ENCODE peak calls at places on chromosomes 12 and 14, in eight cellular contexts. One of them, this sample, is unnamed. For H3K9me3, the result is how much of the 10 kb centered on the place peaks cover.

GRCh38 chr14:34021096-34021495 is 70.2 kb upstream of the EGLN3 start:
- DNase-seq in ovary: no peak
- DNase-seq in tibial nerve: no peak
- DNase-seq in PC-9: no peak
- DNase-seq in breast epithelium: no peak
- DNase-seq in gastrocnemius medialis: no peak
- DNase-seq in HCT116: no peak
- DNase-seq in pancreas: no peak
- DNase-seq in this sample: peak

GRCh38 chr12:92649511-92650227 is 53.1 kb upstream of the PLEKHG7 start:
- DNase-seq in PC-9: peak
- DNase-seq in tibial nerve: no peak
- DNase-seq in gastrocnemius medialis: peak
- DNase-seq in HCT116: peak
- DNase-seq in breast epithelium: no peak
- DNase-seq in pancreas: peak
- DNase-seq in ovary: no peak
- DNase-seq in this sample: no peak

GRCh38 chr12:24769682-24770081 is 179.2 kb downstream of the BCAT1 start:
- DNase-seq in tibial nerve: no peak
- DNase-seq in PC-9: no peak
- DNase-seq in gastrocnemius medialis: no peak
- DNase-seq in ovary: no peak
- DNase-seq in pancreas: no peak
- DNase-seq in breast epithelium: no peak
- DNase-seq in HCT116: no peak
- DNase-seq in this sample: no peak

GRCh38 chr12:19648173-19648572 is 208.9 kb downstream of the AEBP2 start:
- DNase-seq in HCT116: no peak
- DNase-seq in PC-9: no peak
- DNase-seq in breast epithelium: no peak
- DNase-seq in gastrocnemius medialis: no peak
- DNase-seq in pancreas: no peak
- DNase-seq in ovary: no peak
- DNase-seq in tibial nerve: no peak
- DNase-seq in this sample: peak

GRCh38 chr14:81018245-81018644 is 62.8 kb downstream of the TSHR start:
- DNase-seq in pancreas: no peak
- DNase-seq in ovary: no peak
- DNase-seq in gastrocnemius medialis: no peak
- DNase-seq in tibial nerve: no peak
- DNase-seq in HCT116: no peak
- DNase-seq in PC-9: no peak
- DNase-seq in breast epithelium: no peak
- DNase-seq in this sample: no peak

GRCh38 chr14:89443002-89443660 is 26.1 kb upstream of the FOXN3 start:
- DNase-seq in HCT116: no peak
- DNase-seq in PC-9: no peak
- DNase-seq in gastrocnemius medialis: no peak
- DNase-seq in tibial nerve: no peak
- DNase-seq in ovary: no peak
- DNase-seq in breast epithelium: no peak
- DNase-seq in pancreas: no peak
- DNase-seq in this sample: no peak

GRCh38 chr14:94686511-94687160 is 74.4 kb downstream of the SERPINA3 start:
- DNase-seq in pancreas: no peak
- DNase-seq in ovary: no peak
- DNase-seq in HCT116: no peak
- DNase-seq in PC-9: no peak
- DNase-seq in tibial nerve: no peak
- DNase-seq in gastrocnemius medialis: no peak
- DNase-seq in breast epithelium: no peak
- DNase-seq in this sample: no peak

GRCh38 chr14:36604757-36605505 is 22.5 kb upstream of the NKX2-8 start:
- DNase-seq in PC-9: peak
- DNase-seq in ovary: no peak
- DNase-seq in breast epithelium: peak
- DNase-seq in pancreas: peak
- DNase-seq in tibial nerve: no peak
- DNase-seq in HCT116: peak
- DNase-seq in gastrocnemius medialis: no peak
- DNase-seq in this sample: peak

GRCh38 chr12:112112423-112113132 is 4.0 kb upstream of the NAA25 start:
- DNase-seq in HCT116: peak
- DNase-seq in breast epithelium: peak
- DNase-seq in gastrocnemius medialis: no peak
- DNase-seq in pancreas: no peak
- DNase-seq in PC-9: peak
- DNase-seq in tibial nerve: no peak
- DNase-seq in ovary: no peak
- DNase-seq in this sample: no peak

GRCh38 chr12:2794261-2794735 is 472 bp upstream of the FKBP4 start:
- DNase-seq in tibial nerve: no peak
- DNase-seq in gastrocnemius medialis: no peak
- DNase-seq in ovary: no peak
- DNase-seq in PC-9: no peak
- DNase-seq in breast epithelium: peak
- DNase-seq in HCT116: no peak
- DNase-seq in pancreas: no peak
- DNase-seq in this sample: no peak

GRCh38 chr12:95217377-95218163 is at the start of the genes FGD6 and VEZT:
- DNase-seq in HCT116: peak
- DNase-seq in ovary: peak
- DNase-seq in breast epithelium: peak
- DNase-seq in tibial nerve: peak
- DNase-seq in pancreas: peak
- DNase-seq in PC-9: peak
- DNase-seq in gastrocnemius medialis: peak
- DNase-seq in this sample: peak

GRCh38 chr12:96399081-96399918 is 939 bp downstream of the CDK17 start:
- DNase-seq in ovary: peak
- DNase-seq in pancreas: peak
- DNase-seq in gastrocnemius medialis: peak
- DNase-seq in breast epithelium: peak
- DNase-seq in PC-9: peak
- DNase-seq in tibial nerve: peak
- DNase-seq in HCT116: no peak
- DNase-seq in this sample: peak

GRCh38 chr12:21839776-21840175 is 65.3 kb upstream of the KCNJ8 start:
- DNase-seq in HCT116: no peak
- DNase-seq in breast epithelium: no peak
- DNase-seq in PC-9: no peak
- DNase-seq in ovary: no peak
- DNase-seq in pancreas: no peak
- DNase-seq in gastrocnemius medialis: no peak
- DNase-seq in tibial nerve: no peak
- DNase-seq in this sample: no peak

GRCh38 chr14:99612737-99613330 is 8.8 kb upstream of the CCDC85C start:
- DNase-seq in breast epithelium: no peak
- DNase-seq in ovary: no peak
- DNase-seq in PC-9: no peak
- DNase-seq in tibial nerve: no peak
- DNase-seq in pancreas: no peak
- DNase-seq in gastrocnemius medialis: no peak
- DNase-seq in HCT116: no peak
- DNase-seq in this sample: no peak

GRCh38 chr14:103296007-103296406 is 38.0 kb upstream of the EIF5 start:
- DNase-seq in pancreas: no peak
- DNase-seq in HCT116: no peak
- DNase-seq in PC-9: peak
- DNase-seq in gastrocnemius medialis: no peak
- DNase-seq in ovary: no peak
- DNase-seq in breast epithelium: no peak
- DNase-seq in tibial nerve: no peak
- DNase-seq in this sample: no peak

GRCh38 chr14:54472291-54472690 is 16.5 kb downstream of the GMFB start:
- DNase-seq in gastrocnemius medialis: no peak
- DNase-seq in HCT116: no peak
- DNase-seq in pancreas: no peak
- DNase-seq in PC-9: no peak
- DNase-seq in ovary: no peak
- DNase-seq in breast epithelium: no peak
- DNase-seq in tibial nerve: no peak
- DNase-seq in this sample: no peak

GRCh38 chr14:105793836-105794235 is 267.5 kb downstream of the TMEM121 start:
- DNase-seq in pancreas: no peak
- DNase-seq in PC-9: no peak
- DNase-seq in tibial nerve: no peak
- DNase-seq in gastrocnemius medialis: no peak
- DNase-seq in ovary: no peak
- DNase-seq in HCT116: no peak
- DNase-seq in breast epithelium: no peak
- DNase-seq in this sample: no peak

GRCh38 chr14:105797546-105797945 is 271.2 kb downstream of the TMEM121 start:
- DNase-seq in gastrocnemius medialis: no peak
- DNase-seq in PC-9: no peak
- DNase-seq in HCT116: no peak
- DNase-seq in pancreas: no peak
- DNase-seq in tibial nerve: no peak
- DNase-seq in breast epithelium: no peak
- DNase-seq in ovary: no peak
- DNase-seq in this sample: no peak
- H3K9me3 ChIP-seq in gastrocnemius medialis: under half
- H3K9me3 ChIP-seq in PC-9: under half
- H3K9me3 ChIP-seq in HCT116: under half
- H3K9me3 ChIP-seq in pancreas: under half
- H3K9me3 ChIP-seq in tibial nerve: under half
- H3K9me3 ChIP-seq in breast epithelium: under half
- H3K9me3 ChIP-seq in ovary: under half
- H3K9me3 ChIP-seq in this sample: under half

GRCh38 chr12:132196873-132197390 is 52.7 kb downstream of the NOC4L start:
- DNase-seq in pancreas: no peak
- DNase-seq in HCT116: no peak
- DNase-seq in ovary: no peak
- DNase-seq in gastrocnemius medialis: no peak
- DNase-seq in breast epithelium: no peak
- DNase-seq in PC-9: no peak
- DNase-seq in tibial nerve: no peak
- DNase-seq in this sample: no peak
- TF ChIP-seq CTCF in pancreas: no peak
- TF ChIP-seq CTCF in HCT116: no peak
- TF ChIP-seq CTCF in ovary: no peak
- TF ChIP-seq CTCF in gastrocnemius medialis: no peak
- TF ChIP-seq CTCF in breast epithelium: no peak
- TF ChIP-seq CTCF in PC-9: no peak
- TF ChIP-seq CTCF in tibial nerve: no peak
- TF ChIP-seq CTCF in this sample: no peak

GRCh38 chr14:100688598-100689499 is 37.8 kb upstream of the DLK1 start:
- DNase-seq in breast epithelium: no peak
- DNase-seq in tibial nerve: no peak
- DNase-seq in pancreas: no peak
- DNase-seq in ovary: no peak
- DNase-seq in HCT116: peak
- DNase-seq in gastrocnemius medialis: no peak
- DNase-seq in PC-9: no peak
- DNase-seq in this sample: no peak

GRCh38 chr14:100686858-100687257 is 39.8 kb upstream of the DLK1 start:
- DNase-seq in pancreas: no peak
- DNase-seq in ovary: no peak
- DNase-seq in breast epithelium: no peak
- DNase-seq in HCT116: no peak
- DNase-seq in tibial nerve: no peak
- DNase-seq in gastrocnemius medialis: no peak
- DNase-seq in PC-9: no peak
- DNase-seq in this sample: no peak

GRCh38 chr14:100684961-100685360 is 41.7 kb upstream of the DLK1 start:
- DNase-seq in breast epithelium: no peak
- DNase-seq in HCT116: no peak
- DNase-seq in pancreas: no peak
- DNase-seq in PC-9: no peak
- DNase-seq in ovary: no peak
- DNase-seq in gastrocnemius medialis: no peak
- DNase-seq in tibial nerve: no peak
- DNase-seq in this sample: no peak

GRCh38 chr14:100688051-100688450 is 38.6 kb upstream of the DLK1 start:
- DNase-seq in pancreas: no peak
- DNase-seq in HCT116: no peak
- DNase-seq in breast epithelium: no peak
- DNase-seq in tibial nerve: no peak
- DNase-seq in gastrocnemius medialis: no peak
- DNase-seq in ovary: no peak
- DNase-seq in PC-9: no peak
- DNase-seq in this sample: no peak

DNA sequence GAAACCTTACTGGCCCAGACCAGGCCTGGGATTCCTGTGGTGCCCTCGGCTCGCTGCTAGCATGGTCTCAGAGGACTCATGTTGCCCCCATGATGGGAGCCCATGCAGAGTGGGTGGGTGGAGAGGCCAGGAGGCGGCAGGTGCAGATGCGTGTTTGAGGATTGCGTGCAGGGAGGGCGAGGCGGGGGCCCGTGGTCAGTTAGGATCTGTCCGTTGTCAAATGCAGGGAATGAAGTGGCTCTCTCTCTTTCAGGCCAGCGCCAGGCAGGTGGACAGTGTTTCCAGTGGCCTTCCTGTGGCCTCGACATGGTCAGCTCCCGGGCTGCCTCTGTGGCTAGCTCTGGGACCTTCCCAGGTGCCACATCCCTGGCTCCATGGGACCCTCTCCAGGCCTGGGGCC is 39.3 kb upstream of the DLK1 start:
- DNase-seq in HCT116: no peak
- DNase-seq in gastrocnemius medialis: no peak
- DNase-seq in tibial nerve: no peak
- DNase-seq in ovary: no peak
- DNase-seq in breast epithelium: no peak
- DNase-seq in PC-9: no peak
- DNase-seq in pancreas: no peak
- DNase-seq in this sample: no peak
- H3K27ac ChIP-seq in HCT116: no peak
- H3K27ac ChIP-seq in gastrocnemius medialis: no peak
- H3K27ac ChIP-seq in tibial nerve: no peak
- H3K27ac ChIP-seq in ovary: no peak
- H3K27ac ChIP-seq in breast epithelium: no peak
- H3K27ac ChIP-seq in PC-9: no peak
- H3K27ac ChIP-seq in pancreas: no peak
- H3K27ac ChIP-seq in this sample: no peak

DNA sequence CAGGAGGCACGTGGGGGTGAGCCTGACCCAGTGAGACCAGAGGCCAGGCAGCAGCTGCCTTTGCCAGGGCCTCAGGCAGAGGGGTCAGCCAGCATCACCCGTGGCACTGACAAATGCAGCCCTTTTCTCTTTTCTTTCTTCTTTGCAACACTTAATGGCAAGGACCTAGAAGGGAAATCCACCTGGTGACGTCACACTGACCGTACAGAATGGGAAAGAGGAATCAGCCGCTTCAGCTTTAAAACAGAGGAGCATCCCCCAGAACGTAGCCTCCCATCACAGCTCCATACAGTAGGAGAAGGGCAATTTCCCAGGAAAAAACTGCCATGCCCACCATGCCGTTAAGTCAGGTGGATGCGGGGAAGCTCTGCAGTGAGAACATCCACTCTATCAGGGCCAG is 228.1 kb downstream of the SLC15A4 start:
- DNase-seq in tibial nerve: no peak
- DNase-seq in gastrocnemius medialis: no peak
- DNase-seq in ovary: no peak
- DNase-seq in HCT116: no peak
- DNase-seq in pancreas: no peak
- DNase-seq in PC-9: no peak
- DNase-seq in breast epithelium: no peak
- DNase-seq in this sample: no peak
- H3K9me3 ChIP-seq in tibial nerve: under half
- H3K9me3 ChIP-seq in gastrocnemius medialis: under half
- H3K9me3 ChIP-seq in ovary: under half
- H3K9me3 ChIP-seq in HCT116: under half
- H3K9me3 ChIP-seq in pancreas: under half
- H3K9me3 ChIP-seq in PC-9: under half
- H3K9me3 ChIP-seq in breast epithelium: under half
- H3K9me3 ChIP-seq in this sample: under half